ENCODE peak calls at places on chromosome 16, in six cellular contexts. Q is tibial nerve; E is left colon; Z is GM06990; O is stimulated activated naive CD8-positive, alpha-beta T cell treated with anti-CD3 and anti-CD28 coated beads, Interleukin-15, amount 100 ng/mL, for 72 hours; L is GM23248. W is an unnamed sample.

GRCh38 chr16:19289805-19290490 is 4.4 kb downstream of the CLEC19A start:
- DNase-seq in Q (no peak), E (no peak), Z (no peak), O (no peak), L (no peak), W (no peak)

GRCh38 chr16:66590322-66590721 is 11.1 kb downstream of the CMTM2 start:
- DNase-seq in Q (no peak), E (no peak), Z (no peak), O (no peak), L (no peak), W (peak; percentile 43)

GRCh38 chr16:86120201-86120981 is 221.4 kb downstream of the IRF8 start:
- DNase-seq in Q (no peak), E (no peak), Z (no peak), O (no peak), L (peak; percentile 29), W (no peak)

GRCh38 chr16:66551362-66551761 is 1.0 kb upstream of the CKLF start:
- DNase-seq in Q (no peak), E (peak; percentile 47), Z (peak; percentile 45), O (peak; percentile 51), L (peak; percentile 70), W (peak; percentile 53)

GRCh38 chr16:50210266-50211038 is 55.9 kb upstream of the ADCY7 start:
- DNase-seq in Q (peak; percentile 66), E (peak; percentile 80), Z (peak; percentile 43), O (peak; percentile 57), L (peak; percentile 94), W (peak; percentile 70)

GRCh38 chr16:52416888-52417287 is 130.1 kb downstream of the TOX3 start:
- DNase-seq in Q (no peak), E (no peak), Z (no peak), O (no peak), L (no peak), W (no peak)

GRCh38 chr16:68698091-68698490 is 39.0 kb upstream of the CDH1 start:
- DNase-seq in Q (no peak), E (no peak), Z (no peak), O (no peak), L (no peak), W (no peak)

GRCh38 chr16:25108054-25108453 is 3.5 kb upstream of the LCMT1 start:
- DNase-seq in Q (no peak), E (peak; percentile 51), Z (peak; percentile 46), O (peak; percentile 46), L (no peak), W (peak; percentile 36)

W was measured in GM10248.